ENCODE peak calls at places on chromosomes 5 and 9, in five cellular contexts. T is A549, K is K562, N is GM12878, X is HepG2. M is an unnamed sample.

GRCh38 chr5:173459225-173459624 is 131.0 kb upstream of the STC2 start:
- DNase-seq in T (no peak), X (no peak), N (no peak), K (no peak), M (no peak)

GRCh38 chr9:4318741-4319140 is 18.9 kb upstream of the GLIS3 start:
- DNase-seq in X (no peak), K (no peak), T (no peak), N (no peak), M (no peak)

GRCh38 chr9:18834740-18835361 is 198.2 kb downstream of the SAXO1 start:
- DNase-seq in T (no peak), K (no peak), N (no peak), X (no peak), M (no peak)

GRCh38 chr5:94463739-94464138 is 154.7 kb downstream of the KIAA0825 start:
- DNase-seq in X (no peak), T (no peak), K (no peak), N (no peak), M (no peak)

GRCh38 chr5:172385661-172386187 is 68.6 kb downstream of the SH3PXD2B start:
- DNase-seq in N (no peak), T (no peak), X (no peak), K (no peak), M (no peak)

GRCh38 chr9:27152398-27152715 is 43.3 kb downstream of the TEK start:
- DNase-seq in K (no peak), N (no peak), X (no peak), T (no peak), M (no peak)

GRCh38 chr5:7779019-7779662 is 71.8 kb downstream of the CFAP90 start:
- DNase-seq in N (peak), X (no peak), K (no peak), T (no peak), M (no peak)

GRCh38 chr5:69364414-69364813 is 4.9 kb downstream of the AK6 start:
- DNase-seq in N (no peak), T (peak), X (peak), K (peak), M (no peak)

GRCh38 chr9:110427497-110428104 is 89.9 kb upstream of the TXNDC8 start:
- DNase-seq in K (peak), X (peak), N (no peak), T (peak), M (peak)

GRCh38 chr5:108531367-108532211 is 149.7 kb upstream of the FBXL17 start:
- DNase-seq in N (no peak), K (peak), X (peak), T (no peak), M (no peak)

GRCh38 chr9:36914212-36914577 is 119.9 kb downstream of the PAX5 start:
- DNase-seq in X (no peak), T (no peak), N (no peak), K (no peak), M (no peak)

GRCh38 chr9:25917593-25918426 is 239.6 kb upstream of the TUSC1 start:
- DNase-seq in T (no peak), K (no peak), N (no peak), X (no peak), M (no peak)

GRCh38 chr9:135214706-135215105 is 127.2 kb downstream of the OLFM1 start:
- DNase-seq in T (no peak), X (no peak), N (no peak), K (no peak), M (no peak)

GRCh38 chr9:135215571-135216161 is 128.2 kb downstream of the OLFM1 start:
- DNase-seq in N (no peak), K (no peak), X (no peak), T (no peak), M (no peak)

GRCh38 chr9:135217836-135218235 is 130.4 kb downstream of the OLFM1 start:
- DNase-seq in N (no peak), K (no peak), T (no peak), X (no peak), M (no peak)

GRCh38 chr9:135216666-135217431 is 129.4 kb downstream of the OLFM1 start:
- DNase-seq in K (no peak), T (no peak), N (no peak), X (no peak), M (no peak)

GRCh38 chr9:135216236-135216635 is 128.8 kb downstream of the OLFM1 start:
- DNase-seq in T (no peak), X (no peak), N (no peak), K (no peak), M (no peak)
- TF ChIP-seq KDM1A in T (no peak), X (no peak), N (no peak), K (no peak), M (no peak)

GRCh38 chr5:65952259-65952658 is 25.9 kb downstream of the ERBIN start:
- DNase-seq in N (no peak), X (no peak), T (no peak), K (no peak), M (no peak)
- TF ChIP-seq KDM1A in N (no peak), X (no peak), T (no peak), K (no peak), M (no peak)

GRCh38 chr9:129834489-129835127 is 467 bp downstream of the C9orf78 start:
- DNase-seq in X (peak), K (no peak), N (no peak), T (peak), M (no peak)
- TF ChIP-seq KDM1A in X (no peak), K (no peak), N (no peak), T (no peak), M (no peak)

GRCh38 chr9:96071245-96072124 is 196.0 kb downstream of the ERCC6L2 start:
- DNase-seq in X (peak), N (no peak), K (peak), T (peak), M (peak)
- TF ChIP-seq KDM1A in X (no peak), N (no peak), K (no peak), T (no peak), M (no peak)

GRCh38 chr5:97094579-97095317 is 47.7 kb downstream of the LIX1 start:
- DNase-seq in T (no peak), N (peak), X (no peak), K (no peak), M (no peak)
- TF ChIP-seq KDM1A in T (no peak), N (no peak), X (no peak), K (no peak), M (no peak)

GRCh38 chr9:112891521-112891920 is 845 bp upstream of the SLC46A2 start:
- DNase-seq in N (no peak), T (no peak), K (no peak), X (no peak), M (no peak)

GRCh38 chr9:112898872-112899281 is 8.2 kb upstream of the SLC46A2 start:
- DNase-seq in N (no peak), T (no peak), K (no peak), X (peak), M (no peak)

GRCh38 chr9:112894031-112894430 is 3.4 kb upstream of the SLC46A2 start:
- DNase-seq in X (no peak), T (no peak), N (no peak), K (no peak), M (no peak)

GRCh38 chr9:112896131-112896530 is 5.5 kb upstream of the SLC46A2 start:
- DNase-seq in X (no peak), T (no peak), K (no peak), N (peak), M (no peak)

GRCh38 chr9:112894699-112895098 is 4.0 kb upstream of the SLC46A2 start:
- DNase-seq in T (no peak), K (no peak), N (no peak), X (no peak), M (no peak)
- TF ChIP-seq KDM1A in T (no peak), K (no peak), N (no peak), X (no peak), M (no peak)

DNA sequence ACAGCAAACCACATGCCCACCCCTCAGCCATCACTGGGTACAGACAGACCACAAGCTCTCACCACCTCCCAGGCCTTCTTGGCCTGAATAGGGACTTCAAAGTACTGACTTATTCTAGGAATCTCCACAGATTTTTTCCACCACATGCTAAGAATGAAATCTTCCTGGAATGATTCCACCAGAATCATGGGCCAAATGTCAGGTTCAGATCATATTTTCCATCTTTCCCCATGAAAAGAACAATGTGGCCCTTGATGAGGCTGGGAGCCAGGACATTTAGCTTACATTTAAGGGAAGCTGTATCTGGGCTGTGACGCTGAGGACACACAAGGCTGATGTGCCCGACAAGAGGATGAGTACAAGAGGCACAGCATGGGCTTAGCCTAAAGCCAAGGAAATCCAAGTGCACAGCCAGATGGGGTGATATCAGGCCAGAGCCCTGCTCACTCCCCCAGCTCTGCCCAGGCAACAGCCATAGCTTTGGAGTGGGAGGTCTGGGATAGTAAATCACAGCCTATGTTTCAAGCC is 28.1 kb downstream of the ACSL6 start:
- DNase-seq in N (no peak), T (no peak), K (no peak), X (no peak), M (no peak)
- TF ChIP-seq KDM1A in N (no peak), T (no peak), K (no peak), X (no peak), M (no peak)

GRCh38 chr9:83166369-83166768 is 103.4 kb upstream of the RASEF start:
- DNase-seq in K (no peak), N (no peak), X (peak), T (no peak), M (no peak)

DNA sequence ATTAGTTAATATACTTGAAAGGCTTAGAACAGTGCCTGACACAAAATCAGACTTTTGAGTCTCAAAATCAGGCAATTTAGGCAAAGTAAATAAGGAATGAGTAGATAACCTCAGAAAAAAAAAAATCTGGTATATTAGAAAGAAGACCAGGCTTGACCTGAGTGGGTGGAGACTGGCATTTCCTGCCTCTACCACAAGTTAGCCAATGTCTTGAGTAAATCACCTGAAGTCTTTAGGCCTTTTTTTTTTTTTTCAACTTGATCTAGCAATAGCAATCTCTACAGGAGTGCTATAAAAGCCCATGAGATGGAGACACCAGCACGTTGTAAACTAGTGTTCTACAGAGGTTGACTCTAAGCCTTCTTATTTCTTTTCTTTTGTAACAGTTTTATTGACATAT is 104.2 kb upstream of the RASEF start:
- DNase-seq in X (no peak), K (no peak), T (no peak), N (no peak), M (no peak)
- TF ChIP-seq KDM1A in X (no peak), K (no peak), T (no peak), N (no peak), M (no peak)